ENCODE peak calls at places on chromosomes 13 and 19, in ten cellular contexts. One of them, this sample, is unnamed.

GRCh38 chr13:24738366-24738847 is 25.6 kb upstream of the RNF17 start:
- DNase-seq in heart right ventricle: no peak
- DNase-seq in fibroblast of lung: no peak
- DNase-seq in CD4-positive, alpha-beta T cell: no peak
- DNase-seq in choroid plexus epithelial cell: no peak
- DNase-seq in lung: no peak
- DNase-seq in nephron progenitor cell: no peak
- DNase-seq in suprapubic skin: no peak
- DNase-seq in esophagus squamous epithelium: no peak
- DNase-seq in endothelial cell of umbilical vein: no peak
- DNase-seq in this sample: peak

GRCh38 chr19:44847144-44848035 is 1.3 kb downstream of the NECTIN2 start:
- DNase-seq in endothelial cell of umbilical vein: peak
- DNase-seq in CD4-positive, alpha-beta T cell: no peak
- DNase-seq in choroid plexus epithelial cell: peak
- DNase-seq in heart right ventricle: peak
- DNase-seq in nephron progenitor cell: peak
- DNase-seq in fibroblast of lung: peak
- DNase-seq in suprapubic skin: peak
- DNase-seq in esophagus squamous epithelium: no peak
- DNase-seq in lung: peak
- DNase-seq in this sample: peak

GRCh38 chr19:30790048-30790680 is 418.0 kb downstream of the ZNF536 start:
- DNase-seq in choroid plexus epithelial cell: no peak
- DNase-seq in esophagus squamous epithelium: no peak
- DNase-seq in CD4-positive, alpha-beta T cell: no peak
- DNase-seq in suprapubic skin: no peak
- DNase-seq in endothelial cell of umbilical vein: no peak
- DNase-seq in nephron progenitor cell: no peak
- DNase-seq in heart right ventricle: no peak
- DNase-seq in lung: no peak
- DNase-seq in fibroblast of lung: no peak
- DNase-seq in this sample: peak

GRCh38 chr19:37778613-37779138 is 710 bp downstream of the ZNF573 start:
- DNase-seq in esophagus squamous epithelium: no peak
- DNase-seq in lung: no peak
- DNase-seq in fibroblast of lung: peak
- DNase-seq in heart right ventricle: no peak
- DNase-seq in CD4-positive, alpha-beta T cell: no peak
- DNase-seq in nephron progenitor cell: no peak
- DNase-seq in choroid plexus epithelial cell: peak
- DNase-seq in suprapubic skin: no peak
- DNase-seq in endothelial cell of umbilical vein: no peak
- DNase-seq in this sample: no peak

GRCh38 chr19:32930567-32930966 is 41.2 kb downstream of the CEP89 start:
- DNase-seq in fibroblast of lung: no peak
- DNase-seq in esophagus squamous epithelium: no peak
- DNase-seq in suprapubic skin: no peak
- DNase-seq in endothelial cell of umbilical vein: no peak
- DNase-seq in CD4-positive, alpha-beta T cell: no peak
- DNase-seq in nephron progenitor cell: no peak
- DNase-seq in heart right ventricle: no peak
- DNase-seq in choroid plexus epithelial cell: no peak
- DNase-seq in lung: no peak
- DNase-seq in this sample: no peak

GRCh38 chr19:15195987-15196682 is 4.7 kb downstream of the NOTCH3 start:
- DNase-seq in fibroblast of lung: no peak
- DNase-seq in choroid plexus epithelial cell: no peak
- DNase-seq in CD4-positive, alpha-beta T cell: no peak
- DNase-seq in suprapubic skin: peak
- DNase-seq in esophagus squamous epithelium: no peak
- DNase-seq in endothelial cell of umbilical vein: no peak
- DNase-seq in nephron progenitor cell: peak
- DNase-seq in heart right ventricle: no peak
- DNase-seq in lung: peak
- DNase-seq in this sample: no peak

GRCh38 chr19:33906578-33907335 is 110.1 kb downstream of the KCTD15 start:
- DNase-seq in suprapubic skin: peak
- DNase-seq in CD4-positive, alpha-beta T cell: no peak
- DNase-seq in nephron progenitor cell: peak
- DNase-seq in heart right ventricle: peak
- DNase-seq in fibroblast of lung: peak
- DNase-seq in choroid plexus epithelial cell: peak
- DNase-seq in esophagus squamous epithelium: no peak
- DNase-seq in endothelial cell of umbilical vein: peak
- DNase-seq in lung: no peak
- DNase-seq in this sample: no peak

GRCh38 chr13:39943711-39944110 is 288.2 kb downstream of the COG6 start:
- DNase-seq in choroid plexus epithelial cell: no peak
- DNase-seq in nephron progenitor cell: no peak
- DNase-seq in CD4-positive, alpha-beta T cell: no peak
- DNase-seq in suprapubic skin: no peak
- DNase-seq in endothelial cell of umbilical vein: no peak
- DNase-seq in heart right ventricle: no peak
- DNase-seq in esophagus squamous epithelium: no peak
- DNase-seq in fibroblast of lung: no peak
- DNase-seq in lung: no peak
- DNase-seq in this sample: no peak

GRCh38 chr13:36385471-36385870 is 39.3 kb upstream of the SPART start:
- DNase-seq in esophagus squamous epithelium: no peak
- DNase-seq in heart right ventricle: no peak
- DNase-seq in nephron progenitor cell: no peak
- DNase-seq in fibroblast of lung: peak
- DNase-seq in CD4-positive, alpha-beta T cell: no peak
- DNase-seq in lung: no peak
- DNase-seq in endothelial cell of umbilical vein: no peak
- DNase-seq in choroid plexus epithelial cell: peak
- DNase-seq in suprapubic skin: no peak
- DNase-seq in this sample: no peak

GRCh38 chr13:34419025-34419424 is 523.0 kb upstream of the NBEA start:
- DNase-seq in choroid plexus epithelial cell: no peak
- DNase-seq in fibroblast of lung: peak
- DNase-seq in endothelial cell of umbilical vein: no peak
- DNase-seq in esophagus squamous epithelium: no peak
- DNase-seq in nephron progenitor cell: no peak
- DNase-seq in heart right ventricle: no peak
- DNase-seq in lung: no peak
- DNase-seq in suprapubic skin: no peak
- DNase-seq in CD4-positive, alpha-beta T cell: no peak
- DNase-seq in this sample: no peak

GRCh38 chr13:69828527-69828926 is 279.1 kb upstream of the ATXN8OS start:
- DNase-seq in esophagus squamous epithelium: no peak
- DNase-seq in fibroblast of lung: no peak
- DNase-seq in lung: no peak
- DNase-seq in CD4-positive, alpha-beta T cell: no peak
- DNase-seq in endothelial cell of umbilical vein: no peak
- DNase-seq in suprapubic skin: no peak
- DNase-seq in choroid plexus epithelial cell: no peak
- DNase-seq in heart right ventricle: no peak
- DNase-seq in nephron progenitor cell: no peak
- DNase-seq in this sample: no peak

GRCh38 chr13:79749985-79750551 is 269.1 kb downstream of the NDFIP2 start:
- DNase-seq in choroid plexus epithelial cell: peak
- DNase-seq in CD4-positive, alpha-beta T cell: no peak
- DNase-seq in fibroblast of lung: peak
- DNase-seq in heart right ventricle: peak
- DNase-seq in suprapubic skin: peak
- DNase-seq in esophagus squamous epithelium: no peak
- DNase-seq in nephron progenitor cell: no peak
- DNase-seq in lung: peak
- DNase-seq in endothelial cell of umbilical vein: peak
- DNase-seq in this sample: peak

GRCh38 chr19:14072535-14073231 is at the start of gene MISP3:
- DNase-seq in choroid plexus epithelial cell: peak
- DNase-seq in lung: peak
- DNase-seq in endothelial cell of umbilical vein: peak
- DNase-seq in CD4-positive, alpha-beta T cell: no peak
- DNase-seq in esophagus squamous epithelium: no peak
- DNase-seq in suprapubic skin: no peak
- DNase-seq in heart right ventricle: peak
- DNase-seq in fibroblast of lung: peak
- DNase-seq in nephron progenitor cell: peak
- DNase-seq in this sample: no peak

GRCh38 chr13:32687275-32687674 is 101.0 kb downstream of the PDS5B start:
- DNase-seq in heart right ventricle: no peak
- DNase-seq in CD4-positive, alpha-beta T cell: no peak
- DNase-seq in suprapubic skin: no peak
- DNase-seq in endothelial cell of umbilical vein: no peak
- DNase-seq in esophagus squamous epithelium: no peak
- DNase-seq in choroid plexus epithelial cell: no peak
- DNase-seq in lung: no peak
- DNase-seq in nephron progenitor cell: no peak
- DNase-seq in fibroblast of lung: no peak
- DNase-seq in this sample: no peak

GRCh38 chr13:49516467-49516866 is 20.7 kb downstream of the PHF11 start:
- DNase-seq in endothelial cell of umbilical vein: no peak
- DNase-seq in lung: no peak
- DNase-seq in choroid plexus epithelial cell: no peak
- DNase-seq in suprapubic skin: no peak
- DNase-seq in fibroblast of lung: no peak
- DNase-seq in nephron progenitor cell: no peak
- DNase-seq in CD4-positive, alpha-beta T cell: no peak
- DNase-seq in heart right ventricle: peak
- DNase-seq in esophagus squamous epithelium: no peak
- DNase-seq in this sample: no peak

DNA sequence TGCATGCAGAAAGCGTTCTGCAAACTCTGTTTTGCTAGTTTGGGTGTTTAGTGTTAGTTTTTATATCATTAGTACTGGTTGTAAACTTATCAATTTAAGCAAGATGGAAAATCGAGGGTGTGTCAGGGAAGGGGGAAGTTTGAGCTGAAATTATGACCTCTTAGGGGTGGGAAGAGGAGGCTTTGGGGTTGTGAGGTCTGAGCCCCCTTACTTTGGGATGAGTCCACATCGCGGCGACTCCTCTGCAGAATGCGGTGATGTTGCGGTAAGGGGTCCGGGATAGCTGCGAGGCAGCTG is 745 bp upstream of the NDUFS7 start:
- DNase-seq in endothelial cell of umbilical vein: no peak
- DNase-seq in suprapubic skin: no peak
- DNase-seq in nephron progenitor cell: no peak
- DNase-seq in esophagus squamous epithelium: no peak
- DNase-seq in fibroblast of lung: no peak
- DNase-seq in CD4-positive, alpha-beta T cell: no peak
- DNase-seq in choroid plexus epithelial cell: no peak
- DNase-seq in heart right ventricle: no peak
- DNase-seq in lung: no peak
- DNase-seq in this sample: no peak
- TF ChIP-seq CTCF in endothelial cell of umbilical vein: no peak
- TF ChIP-seq CTCF in suprapubic skin: no peak
- TF ChIP-seq CTCF in nephron progenitor cell: no peak
- TF ChIP-seq CTCF in esophagus squamous epithelium: no peak
- TF ChIP-seq CTCF in fibroblast of lung: no peak
- TF ChIP-seq CTCF in CD4-positive, alpha-beta T cell: no peak
- TF ChIP-seq CTCF in choroid plexus epithelial cell: no peak
- TF ChIP-seq CTCF in heart right ventricle: no peak
- TF ChIP-seq CTCF in lung: no peak
- TF ChIP-seq CTCF in this sample: no peak

GRCh38 chr19:12606796-12607195 is 3.8 kb downstream of the ZNF490 start:
- DNase-seq in CD4-positive, alpha-beta T cell: no peak
- DNase-seq in choroid plexus epithelial cell: no peak
- DNase-seq in heart right ventricle: no peak
- DNase-seq in fibroblast of lung: no peak
- DNase-seq in lung: no peak
- DNase-seq in esophagus squamous epithelium: no peak
- DNase-seq in endothelial cell of umbilical vein: no peak
- DNase-seq in nephron progenitor cell: no peak
- DNase-seq in suprapubic skin: no peak
- DNase-seq in this sample: no peak

GRCh38 chr19:12611361-12611699 is 610 bp downstream of the ZNF791 start:
- DNase-seq in heart right ventricle: peak
- DNase-seq in fibroblast of lung: peak
- DNase-seq in lung: peak
- DNase-seq in nephron progenitor cell: peak
- DNase-seq in suprapubic skin: peak
- DNase-seq in endothelial cell of umbilical vein: peak
- DNase-seq in CD4-positive, alpha-beta T cell: no peak
- DNase-seq in choroid plexus epithelial cell: peak
- DNase-seq in esophagus squamous epithelium: peak
- DNase-seq in this sample: peak

GRCh38 chr19:12610540-12611360 is at the start of the genes ZNF490 and ZNF791:
- DNase-seq in nephron progenitor cell: peak
- DNase-seq in heart right ventricle: peak
- DNase-seq in choroid plexus epithelial cell: peak
- DNase-seq in esophagus squamous epithelium: peak
- DNase-seq in CD4-positive, alpha-beta T cell: peak
- DNase-seq in endothelial cell of umbilical vein: peak
- DNase-seq in lung: peak
- DNase-seq in suprapubic skin: peak
- DNase-seq in fibroblast of lung: peak
- DNase-seq in this sample: peak
- TF ChIP-seq CTCF in nephron progenitor cell: no peak
- TF ChIP-seq CTCF in heart right ventricle: no peak
- TF ChIP-seq CTCF in choroid plexus epithelial cell: peak
- TF ChIP-seq CTCF in esophagus squamous epithelium: no peak
- TF ChIP-seq CTCF in CD4-positive, alpha-beta T cell: no peak
- TF ChIP-seq CTCF in endothelial cell of umbilical vein: peak
- TF ChIP-seq CTCF in lung: no peak
- TF ChIP-seq CTCF in suprapubic skin: no peak
- TF ChIP-seq CTCF in fibroblast of lung: no peak
- TF ChIP-seq CTCF in this sample: no peak

GRCh38 chr19:4206818-4207484 is 22.4 kb upstream of the EBI3 start:
- DNase-seq in heart right ventricle: no peak
- DNase-seq in choroid plexus epithelial cell: peak
- DNase-seq in suprapubic skin: no peak
- DNase-seq in lung: no peak
- DNase-seq in fibroblast of lung: peak
- DNase-seq in endothelial cell of umbilical vein: no peak
- DNase-seq in nephron progenitor cell: no peak
- DNase-seq in esophagus squamous epithelium: no peak
- DNase-seq in CD4-positive, alpha-beta T cell: no peak
- DNase-seq in this sample: no peak
- TF ChIP-seq CTCF in heart right ventricle: no peak
- TF ChIP-seq CTCF in choroid plexus epithelial cell: peak
- TF ChIP-seq CTCF in suprapubic skin: no peak
- TF ChIP-seq CTCF in lung: no peak
- TF ChIP-seq CTCF in fibroblast of lung: peak
- TF ChIP-seq CTCF in endothelial cell of umbilical vein: peak
- TF ChIP-seq CTCF in nephron progenitor cell: no peak
- TF ChIP-seq CTCF in esophagus squamous epithelium: no peak
- TF ChIP-seq CTCF in CD4-positive, alpha-beta T cell: no peak
- TF ChIP-seq CTCF in this sample: peak

DNA sequence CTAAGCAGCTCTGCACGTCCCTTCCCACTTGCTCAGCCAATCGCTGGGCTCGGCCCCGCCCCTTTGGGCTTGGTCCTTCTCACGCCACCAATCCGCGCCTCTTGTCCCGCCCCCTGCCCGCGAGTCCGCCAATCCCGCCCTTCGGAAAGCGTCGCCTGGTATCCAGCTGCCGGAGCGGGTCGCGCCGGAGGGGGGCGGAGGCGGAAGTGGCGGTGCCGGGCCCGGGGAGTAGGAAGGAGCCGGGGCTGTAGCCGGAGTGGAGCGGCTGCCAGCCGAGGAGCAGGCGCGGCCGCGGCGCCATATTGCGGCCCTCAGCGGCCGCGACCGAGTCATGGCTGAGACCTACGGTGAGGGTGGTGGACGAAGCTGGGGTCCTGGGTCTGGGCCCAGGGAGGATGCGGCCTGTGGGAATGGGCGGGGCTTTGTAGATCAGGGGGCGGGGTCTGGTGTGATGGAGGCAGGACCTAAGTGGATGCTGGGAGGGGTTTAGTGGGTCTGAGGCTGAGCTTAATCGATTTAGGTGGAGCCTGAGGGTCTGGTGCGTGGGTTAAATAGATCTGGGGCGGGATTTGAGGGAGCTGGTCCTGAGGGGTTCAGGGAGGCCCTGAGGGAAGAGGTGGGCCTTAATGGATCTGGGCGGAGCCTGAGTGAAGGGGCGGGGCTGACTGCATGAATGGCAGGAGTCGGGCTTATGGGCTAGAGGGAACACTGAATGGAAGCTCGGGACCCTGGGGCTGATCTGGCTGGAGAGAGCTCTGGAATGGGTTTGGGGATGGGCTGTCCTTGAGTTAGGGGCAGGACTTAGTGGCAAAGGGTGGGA is at the start of gene RAB4B:
- DNase-seq in lung: peak
- DNase-seq in esophagus squamous epithelium: peak
- DNase-seq in endothelial cell of umbilical vein: peak
- DNase-seq in nephron progenitor cell: peak
- DNase-seq in suprapubic skin: peak
- DNase-seq in CD4-positive, alpha-beta T cell: peak
- DNase-seq in fibroblast of lung: peak
- DNase-seq in heart right ventricle: peak
- DNase-seq in choroid plexus epithelial cell: peak
- DNase-seq in this sample: peak
- TF ChIP-seq CTCF in lung: no peak
- TF ChIP-seq CTCF in esophagus squamous epithelium: no peak
- TF ChIP-seq CTCF in endothelial cell of umbilical vein: no peak
- TF ChIP-seq CTCF in nephron progenitor cell: no peak
- TF ChIP-seq CTCF in suprapubic skin: peak
- TF ChIP-seq CTCF in CD4-positive, alpha-beta T cell: no peak
- TF ChIP-seq CTCF in fibroblast of lung: no peak
- TF ChIP-seq CTCF in heart right ventricle: no peak
- TF ChIP-seq CTCF in choroid plexus epithelial cell: no peak
- TF ChIP-seq CTCF in this sample: no peak